ENCODE peak calls at places on chromosomes 5 and 9, in five cellular contexts. One of them, this sample, is unnamed.

GRCh38 chr5:115349001-115349817 is 52.8 kb upstream of the CCDC112 start:
- DNase-seq in glutamatergic neuron: no peak
- DNase-seq in mucosa of descending colon: no peak
- DNase-seq in left cardiac atrium: peak; percentile 28
- DNase-seq in left kidney: no peak
- DNase-seq in this sample: peak; percentile 74

GRCh38 chr5:58114324-58114723 is 345.6 kb downstream of the PLK2 start:
- DNase-seq in glutamatergic neuron: no peak
- DNase-seq in mucosa of descending colon: no peak
- DNase-seq in left cardiac atrium: no peak
- DNase-seq in left kidney: no peak
- DNase-seq in this sample: no peak

GRCh38 chr5:71482132-71482531 is 26.7 kb downstream of the BDP1 start:
- DNase-seq in glutamatergic neuron: no peak
- DNase-seq in mucosa of descending colon: no peak
- DNase-seq in left cardiac atrium: peak; percentile 32
- DNase-seq in left kidney: peak; percentile 4
- DNase-seq in this sample: no peak

GRCh38 chr5:56112526-56113121 is 117.9 kb upstream of the IL6ST start:
- DNase-seq in glutamatergic neuron: no peak
- DNase-seq in mucosa of descending colon: no peak
- DNase-seq in left cardiac atrium: no peak
- DNase-seq in left kidney: no peak
- DNase-seq in this sample: no peak

GRCh38 chr9:113548221-113549041 is 84.9 kb downstream of the RGS3 start:
- DNase-seq in glutamatergic neuron: no peak
- DNase-seq in mucosa of descending colon: peak; percentile 55
- DNase-seq in left cardiac atrium: peak; percentile 86
- DNase-seq in left kidney: peak; percentile 38
- DNase-seq in this sample: peak; percentile 54

GRCh38 chr5:154449786-154450185 is 4.0 kb downstream of the SAP30L start:
- DNase-seq in glutamatergic neuron: no peak
- DNase-seq in mucosa of descending colon: no peak
- DNase-seq in left cardiac atrium: no peak
- DNase-seq in left kidney: no peak
- DNase-seq in this sample: no peak

GRCh38 chr5:178291161-178291561 is 58.6 kb upstream of the PHYKPL start:
- DNase-seq in glutamatergic neuron: peak; percentile 4
- DNase-seq in mucosa of descending colon: no peak
- DNase-seq in left cardiac atrium: peak; percentile 18
- DNase-seq in left kidney: no peak
- DNase-seq in this sample: peak; percentile 8

GRCh38 chr5:148474025-148474511 is 90.3 kb downstream of the FBXO38 start:
- DNase-seq in glutamatergic neuron: no peak
- DNase-seq in mucosa of descending colon: no peak
- DNase-seq in left cardiac atrium: peak; percentile 86
- DNase-seq in left kidney: no peak
- DNase-seq in this sample: no peak

GRCh38 chr9:135887585-135888050 is 19.7 kb downstream of the CAMSAP1 start:
- DNase-seq in glutamatergic neuron: peak; percentile 38
- DNase-seq in mucosa of descending colon: no peak
- DNase-seq in left cardiac atrium: no peak
- DNase-seq in left kidney: no peak
- DNase-seq in this sample: no peak

GRCh38 chr5:98510601-98511000 is 262.9 kb upstream of the RGMB start:
- DNase-seq in glutamatergic neuron: no peak
- DNase-seq in mucosa of descending colon: no peak
- DNase-seq in left cardiac atrium: no peak
- DNase-seq in left kidney: peak; percentile 49
- DNase-seq in this sample: no peak

GRCh38 chr5:167339205-167339604 is 952.2 kb upstream of the WWC1 start:
- DNase-seq in glutamatergic neuron: no peak
- DNase-seq in mucosa of descending colon: no peak
- DNase-seq in left cardiac atrium: no peak
- DNase-seq in left kidney: no peak
- DNase-seq in this sample: no peak